ENCODE peak calls at places on chromosomes 4 and X, in four cellular contexts. K is CD8-positive, alpha-beta T cell; E is fibroblast of lung; N is AG10803. H is an unnamed sample.
A peak's percentile ranks its signal among the peaks of the same experiment; 100 is the strongest.

GRCh38 chr4:148642907-148643306 is 200.7 kb upstream of the NR3C2 start:
- DNase-seq in N (no peak), E (no peak), K (no peak), H (no peak)

GRCh38 chr4:3388461-3389185 is 53.1 kb upstream of the HGFAC start:
- DNase-seq in K (no peak), N (peak; percentile 79), E (peak; percentile 60), H (peak; percentile 67)

GRCh38 chr4:19772581-19772980 is 479.1 kb upstream of the SLIT2 start:
- DNase-seq in N (no peak), K (no peak), E (peak; percentile 66), H (no peak)

GRCh38 chr4:26937567-26937966 is 76.9 kb downstream of the STIM2 start:
- DNase-seq in N (no peak), E (no peak), K (no peak), H (no peak)

GRCh38 chr4:104826171-104826570 is 320.5 kb upstream of the TET2 start:
- DNase-seq in E (no peak), K (no peak), N (no peak), H (no peak)

GRCh38 chrX:150643271-150643670 is 49.9 kb upstream of the MTMR1 start:
- DNase-seq in N (peak; percentile 2), E (peak; percentile 32), K (no peak), H (no peak)

GRCh38 chrX:132837971-132838370 is 120.5 kb downstream of the HS6ST2 start:
- DNase-seq in E (no peak), K (no peak), N (no peak), H (no peak)

GRCh38 chr4:17578482-17578891 is 1.5 kb downstream of the LAP3 start:
- DNase-seq in N (no peak), K (no peak), E (peak; percentile 9), H (no peak)

GRCh38 chrX:9829308-9830267 is 43.4 kb downstream of the SHROOM2 start:
- DNase-seq in K (no peak), E (peak; percentile 66), N (no peak), H (peak; percentile 16)

GRCh38 chr4:7988437-7988836 is 48.8 kb upstream of the AFAP1 start:
- DNase-seq in K (no peak), N (peak; percentile 84), E (peak; percentile 17), H (peak; percentile 64)

GRCh38 chr4:78661923-78662521 is 110.5 kb downstream of the ANXA3 start:
- DNase-seq in K (no peak), E (peak; percentile 77), N (peak; percentile 82), H (peak; percentile 58)

GRCh38 chr4:141134051-141134450 is 782 bp upstream of the RNF150 start:
- DNase-seq in K (no peak), N (peak; percentile 42), E (peak; percentile 43), H (no peak)

GRCh38 chr4:128601992-128602695 is 207.4 kb upstream of the JADE1 start:
- DNase-seq in K (no peak), E (peak; percentile 56), N (peak; percentile 37), H (no peak)

GRCh38 chr4:110840221-110840654 is 217.4 kb upstream of the PITX2 start:
- DNase-seq in K (no peak), E (peak; percentile 85), N (peak; percentile 69), H (peak; percentile 72)

GRCh38 chrX:132489256-132490085 is 633 bp upstream of the MBNL3 start:
- DNase-seq in E (peak; percentile 62), K (peak; percentile 43), N (no peak), H (no peak)

GRCh38 chrX:115493015-115493414 is 68.0 kb upstream of the PLS3 start:
- DNase-seq in K (no peak), N (no peak), E (no peak), H (no peak)

GRCh38 chr4:139988863-139989765 is 164.9 kb downstream of the MAML3 start:
- DNase-seq in E (peak; percentile 91), K (no peak), N (peak; percentile 90), H (peak; percentile 69)

GRCh38 chr4:152559641-152560040 is 23.7 kb upstream of the FBXW7 start:
- DNase-seq in E (no peak), N (no peak), K (no peak), H (no peak)

GRCh38 chr4:92265066-92265465 is 38.7 kb upstream of the GRID2 start:
- DNase-seq in K (no peak), E (peak; percentile 47), N (no peak), H (no peak)

GRCh38 chr4:3372264-3372932 is 69.4 kb upstream of the HGFAC start:
- DNase-seq in N (no peak), K (no peak), E (no peak), H (no peak)

GRCh38 chr4:8831221-8832129 is 40.2 kb downstream of the HMX1 start:
- DNase-seq in K (no peak), E (no peak), N (no peak), H (no peak)

GRCh38 chr4:141099326-141099725 is 33.9 kb downstream of the RNF150 start:
- DNase-seq in N (peak; percentile 41), K (no peak), E (peak; percentile 11), H (no peak)

GRCh38 chr4:2186133-2186864 is 55.6 kb downstream of the HAUS3 start:
- DNase-seq in N (no peak), K (no peak), E (peak; percentile 41), H (no peak)

GRCh38 chrX:47484885-47485284 is 1.9 kb upstream of the ZNF41 start:
- DNase-seq in K (no peak), E (no peak), N (no peak), H (no peak)

GRCh38 chrX:38154340-38154739 is 66.3 kb downstream of the SRPX start:
- DNase-seq in K (no peak), E (no peak), N (no peak), H (no peak)

GRCh38 chrX:98114026-98114425 is 1230.3 kb downstream of the RPA4 start:
- DNase-seq in K (no peak), N (no peak), E (no peak), H (no peak)

GRCh38 chr4:92615049-92615448 is 311.3 kb downstream of the GRID2 start:
- DNase-seq in N (no peak), K (no peak), E (no peak), H (no peak)

GRCh38 chr4:23374280-23374679 is 515.6 kb downstream of the PPARGC1A start:
- DNase-seq in N (no peak), E (no peak), K (no peak), H (no peak)

GRCh38 chr4:8547108-8547911 is 32.9 kb upstream of the GPR78 start:
- DNase-seq in K (no peak), N (peak; percentile 41), E (peak; percentile 27), H (no peak)

GRCh38 chrX:63889001-63889400 is 104.0 kb upstream of the ARHGEF9 start:
- DNase-seq in E (peak; percentile 4), K (no peak), N (peak; percentile 84), H (peak; percentile 0)

GRCh38 chrX:10750581-10750980 is 130.2 kb upstream of the MID1 start:
- DNase-seq in E (no peak), N (no peak), K (no peak), H (no peak)

GRCh38 chr4:158782539-158783360 is 13.9 kb downstream of the FNIP2 start:
- DNase-seq in K (no peak), E (no peak), N (peak; percentile 56), H (no peak)

GRCh38 chr4:108763981-108764380 is 1.1 kb upstream of the ETNPPL start:
- DNase-seq in N (no peak), K (no peak), E (no peak), H (no peak)

GRCh38 chr4:108766058-108766457 is 3.2 kb upstream of the ETNPPL start:
- DNase-seq in N (no peak), E (no peak), K (no peak), H (no peak)

GRCh38 chr4:108762559-108763225 is at the start of gene ETNPPL:
- DNase-seq in E (peak; percentile 0), K (peak; percentile 7), N (no peak), H (no peak)

GRCh38 chr4:108758498-108758897 is 4.4 kb downstream of the ETNPPL start:
- DNase-seq in E (no peak), K (no peak), N (no peak), H (no peak)

DNA sequence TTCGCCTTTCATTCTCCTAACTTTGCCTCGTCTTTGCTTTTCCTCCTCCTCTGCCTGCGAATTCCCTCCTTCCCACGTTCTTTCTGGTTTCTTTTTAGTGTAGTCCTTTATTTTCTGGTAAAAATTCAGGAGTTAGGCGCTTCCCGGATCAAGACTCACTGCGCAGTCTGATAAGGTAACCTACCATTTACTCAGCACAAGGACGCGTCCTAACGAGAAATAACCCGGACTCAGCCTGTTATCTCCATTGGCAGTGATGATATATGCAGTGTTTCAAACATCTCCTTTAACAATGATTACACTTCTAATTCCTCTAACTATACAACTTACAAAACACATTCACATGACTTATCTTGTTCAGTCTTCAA is 357 bp upstream of the ETNPPL start:
- DNase-seq in K (no peak), E (no peak), N (no peak), H (no peak)
- H3K4me3 ChIP-seq in K (peak overlapping the region; percentile 63), E (peak overlapping the region; percentile 61), N (peak overlapping the region; percentile 60), H (peak overlapping the region; percentile 45)

GRCh38 chrX:85630901-85631300 is 251.4 kb upstream of the POF1B start:
- DNase-seq in K (no peak), E (no peak), N (no peak), H (no peak)

GRCh38 chrX:85622635-85623034 is 243.2 kb upstream of the POF1B start:
- DNase-seq in K (no peak), N (no peak), E (no peak), H (no peak)

DNA sequence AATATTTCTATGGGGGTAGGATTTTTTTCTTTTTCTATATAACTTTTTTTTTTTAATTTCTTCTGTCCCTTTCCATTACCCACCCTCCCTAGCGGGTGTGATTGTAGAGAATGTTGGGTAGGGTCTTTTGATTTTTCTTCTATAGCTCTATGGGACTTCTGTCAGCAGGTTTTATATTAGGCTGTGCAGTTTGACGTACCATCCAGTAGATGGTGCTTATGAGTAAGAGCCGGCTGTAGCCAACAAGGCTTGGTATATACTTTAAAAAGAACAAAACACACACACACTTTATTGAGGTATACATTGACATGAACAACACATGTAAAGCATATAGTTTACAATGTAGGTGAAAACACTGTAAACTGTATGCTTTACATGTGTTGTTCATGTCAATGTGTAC is 247.9 kb upstream of the POF1B start:
- DNase-seq in K (no peak), N (no peak), E (no peak), H (no peak)
- TF ChIP-seq CTCF in K (no peak), N (peak; percentile 35), E (no peak), H (peak; percentile 9)

GRCh38 chrX:257681-258289 is 23.4 kb upstream of the PLCXD1 start:
- DNase-seq in E (no peak), N (no peak), K (no peak), H (no peak)

GRCh38 chrX:252421-253291 is 28.5 kb upstream of the PLCXD1 start:
- DNase-seq in K (no peak), N (no peak), E (no peak), H (no peak)

GRCh38 chrX:255923-256331 is 25.3 kb upstream of the PLCXD1 start:
- DNase-seq in N (no peak), K (no peak), E (no peak), H (no peak)

GRCh38 chrX:253451-254297 is 27.5 kb upstream of the PLCXD1 start:
- DNase-seq in K (no peak), E (no peak), N (no peak), H (no peak)

GRCh38 chrX:254630-255215 is 26.5 kb upstream of the PLCXD1 start:
- DNase-seq in E (no peak), K (no peak), N (no peak), H (no peak)
- H3K4me3 ChIP-seq in E (no peak overlapping the region), K (no peak overlapping the region), N (no peak overlapping the region), H (no peak overlapping the region)

DNA sequence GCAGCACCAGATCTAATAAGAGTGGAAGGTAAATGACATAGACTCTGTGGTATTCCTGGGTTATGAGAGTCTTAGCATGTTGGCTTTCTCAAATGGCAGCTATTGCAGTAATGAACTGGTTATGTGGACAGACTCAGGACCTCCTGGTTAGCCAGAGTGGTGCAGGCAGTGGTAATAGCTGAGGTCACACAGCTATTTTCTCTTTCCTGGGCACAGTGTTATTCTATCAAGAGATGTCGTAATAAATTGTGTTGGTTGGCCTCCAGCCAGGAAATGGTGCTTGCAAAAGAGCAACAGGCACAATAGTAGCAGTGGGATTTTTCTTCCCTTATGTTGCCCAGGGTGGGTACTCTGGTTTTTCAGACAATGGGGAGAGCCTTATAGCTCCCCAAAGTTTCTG is 279.2 kb upstream of the FGF16 start:
- DNase-seq in E (no peak), K (no peak), N (no peak), H (no peak)
- TF ChIP-seq CTCF in E (no peak), K (no peak), N (no peak), H (no peak)

H was measured in AG09309.